ENCODE peak calls at places on chromosome 20, in four cellular contexts. N is right cardiac atrium; V is HepG2; U is stimulated activated CD4-positive, alpha-beta T cell treated with anti-CD3 and anti-CD28 coated beads, Interleukin-4, amount 100 ng/mL, for 1 hour. J is an unnamed sample.

GRCh38 chr20:46151936-46152335 is 33.8 kb downstream of the CD40 start:
- DNase-seq in U (peak; percentile 5), V (peak; percentile 45), N (no peak), J (no peak)

GRCh38 chr20:63956664-63957003 is 418 bp upstream of the UCKL1 start:
- DNase-seq in N (no peak), U (no peak), V (no peak), J (no peak)

GRCh38 chr20:56433221-56433879 is 21.3 kb downstream of the CASS4 start:
- DNase-seq in N (no peak), U (no peak), V (no peak), J (no peak)

GRCh38 chr20:44057698-44058675 is 129.0 kb downstream of the JPH2 start:
- DNase-seq in U (no peak), V (no peak), N (no peak), J (no peak)

GRCh38 chr20:50223321-50223995 is 32.8 kb downstream of the CEBPB start:
- DNase-seq in N (no peak), V (no peak), U (no peak), J (no peak)

GRCh38 chr20:313948-314347 is 11.4 kb upstream of the SOX12 start:
- DNase-seq in N (no peak), V (peak; percentile 60), U (no peak), J (no peak)

GRCh38 chr20:47735412-47736400 is 49.6 kb downstream of the SULF2 start:
- DNase-seq in V (peak; percentile 31), U (no peak), N (peak; percentile 72), J (no peak)

GRCh38 chr20:63590218-63591146 is 16.4 kb upstream of the HELZ2 start:
- DNase-seq in V (no peak), N (no peak), U (no peak), J (no peak)

GRCh38 chr20:48148916-48149672 is 363.8 kb upstream of the SULF2 start:
- DNase-seq in N (no peak), U (no peak), V (no peak), J (no peak)

GRCh38 chr20:4135385-4136077 is 120.2 kb upstream of the RNF24 start:
- DNase-seq in N (no peak), V (peak; percentile 99), U (no peak), J (no peak)

GRCh38 chr20:49729780-49730179 is 16.1 kb upstream of the B4GALT5 start:
- DNase-seq in N (no peak), V (no peak), U (no peak), J (no peak)

GRCh38 chr20:19761853-19762252 is 3.8 kb downstream of the RIN2 start:
- DNase-seq in V (no peak), U (no peak), N (no peak), J (peak; percentile 40)

GRCh38 chr20:44961024-44961866 is 1.0 kb upstream of the TOMM34 start:
- DNase-seq in V (peak; percentile 34), N (no peak), U (no peak), J (no peak)

GRCh38 chr20:38426006-38426405 is 9.1 kb downstream of the SNHG17 start:
- DNase-seq in V (peak; percentile 40), U (peak; percentile 25), N (no peak), J (no peak)

GRCh38 chr20:53870426-53871199 is 199.8 kb downstream of the BCAS1 start:
- DNase-seq in U (no peak), N (no peak), V (no peak), J (no peak)

GRCh38 chr20:51318058-51318960 is 224.2 kb downstream of the NFATC2 start:
- DNase-seq in N (peak; percentile 60), U (peak; percentile 56), V (peak; percentile 47), J (no peak)

GRCh38 chr20:32574296-32575226 is 10.6 kb downstream of the NOL4L start:
- DNase-seq in V (no peak), U (peak; percentile 41), N (peak; percentile 82), J (no peak)

GRCh38 chr20:21074605-21075336 is 31.4 kb downstream of the LINC00237 start:
- DNase-seq in N (no peak), U (no peak), V (no peak), J (no peak)

GRCh38 chr20:23061713-23062561 is 12.5 kb upstream of the THBD start:
- DNase-seq in V (peak; percentile 29), N (peak; percentile 70), U (no peak), J (peak; percentile 15)

GRCh38 chr20:32037929-32038328 is 14.1 kb upstream of the HCK start:
- DNase-seq in N (no peak), V (no peak), U (no peak), J (no peak)

GRCh38 chr20:37833172-37833915 is 69.6 kb upstream of the VSTM2L start:
- DNase-seq in V (no peak), N (no peak), U (no peak), J (no peak)

GRCh38 chr20:62889871-62890270 is 28.2 kb upstream of the TCFL5 start:
- DNase-seq in V (no peak), U (no peak), N (no peak), J (no peak)

GRCh38 chr20:17621229-17621968 is 51.5 kb downstream of the DSTN start:
- DNase-seq in U (no peak), V (no peak), N (peak; percentile 44), J (no peak)

GRCh38 chr20:3275064-3275935 is 36.3 kb upstream of the SLC4A11 start:
- DNase-seq in V (no peak), N (no peak), U (no peak), J (no peak)

GRCh38 chr20:60034231-60035110 is 76.2 kb downstream of the CDH26 start:
- DNase-seq in V (peak; percentile 20), N (peak; percentile 69), U (no peak), J (no peak)

GRCh38 chr20:36121981-36122930 is 32.3 kb upstream of the EPB41L1 start:
- DNase-seq in U (no peak), N (no peak), V (no peak), J (peak; percentile 53)

GRCh38 chr20:56411759-56412472 is at the start of gene CASS4:
- DNase-seq in U (no peak), N (no peak), V (peak; percentile 68), J (no peak)

GRCh38 chr20:11103866-11104265 is 430.1 kb upstream of the JAG1 start:
- DNase-seq in N (no peak), U (no peak), V (no peak), J (no peak)

GRCh38 chr20:58569211-58570125 is 54.3 kb upstream of the APCDD1L start:
- DNase-seq in U (no peak), N (no peak), V (no peak), J (no peak)

GRCh38 chr20:36154696-36155628 is at the start of gene EPB41L1:
- DNase-seq in N (no peak), U (no peak), V (no peak), J (peak; percentile 34)

GRCh38 chr20:58481541-58482021 is 33.6 kb downstream of the APCDD1L start:
- DNase-seq in N (peak; percentile 73), V (peak; percentile 42), U (peak; percentile 52), J (peak; percentile 84)

GRCh38 chr20:48205786-48206185 is 420.5 kb upstream of the SULF2 start:
- DNase-seq in N (no peak), V (no peak), U (no peak), J (no peak)

GRCh38 chr20:41992481-41992880 is 374.3 kb upstream of the CHD6 start:
- DNase-seq in V (no peak), N (no peak), U (no peak), J (no peak)

GRCh38 chr20:46359233-46359751 is 47.1 kb downstream of the ELMO2 start:
- DNase-seq in V (no peak), N (no peak), U (no peak), J (no peak)

GRCh38 chr20:55777641-55778040 is 227.7 kb downstream of the CBLN4 start:
- DNase-seq in N (no peak), U (no peak), V (no peak), J (no peak)

GRCh38 chr20:18404172-18404571 is 62.7 kb downstream of the DZANK1 start:
- DNase-seq in N (no peak), U (no peak), V (no peak), J (no peak)

GRCh38 chr20:16530201-16530681 is 43.0 kb downstream of the KIF16B start:
- DNase-seq in V (peak; percentile 26), N (no peak), U (no peak), J (no peak)

GRCh38 chr20:44745560-44746366 is at the start of gene KCNK15:
- DNase-seq in V (no peak), U (peak; percentile 62), N (peak; percentile 80), J (no peak)

GRCh38 chr20:4171538-4172116 is 156.3 kb upstream of the RNF24 start:
- DNase-seq in V (peak; percentile 98), N (no peak), U (no peak), J (no peak)

GRCh38 chr20:21105429-21106170 is 558 bp downstream of the LINC00237 start:
- DNase-seq in V (no peak), N (no peak), U (no peak), J (peak; percentile 62)